ENCODE peak calls at places on chromosomes 16 and 17, in seven cellular contexts. One of them, this sample, is unnamed.

GRCh38 chr16:67388191-67388590 is 5.1 kb downstream of the TPPP3 start:
- DNase-seq in IMR-90: no peak
- DNase-seq in osteoblast: peak
- DNase-seq in dorsolateral prefrontal cortex: peak
- DNase-seq in CD8-positive, alpha-beta T cell: no peak
- DNase-seq in ovary: no peak
- DNase-seq in brain microvascular endothelial cell: no peak
- DNase-seq in this sample: no peak

GRCh38 chr17:50953831-50954601 is 87.9 kb upstream of the TOB1 start:
- DNase-seq in IMR-90: peak
- DNase-seq in osteoblast: peak
- DNase-seq in dorsolateral prefrontal cortex: peak
- DNase-seq in CD8-positive, alpha-beta T cell: no peak
- DNase-seq in ovary: peak
- DNase-seq in brain microvascular endothelial cell: peak
- DNase-seq in this sample: peak

GRCh38 chr17:82031303-82031884 is at the start of gene RAC3:
- DNase-seq in IMR-90: peak
- DNase-seq in osteoblast: peak
- DNase-seq in dorsolateral prefrontal cortex: no peak
- DNase-seq in CD8-positive, alpha-beta T cell: no peak
- DNase-seq in ovary: no peak
- DNase-seq in brain microvascular endothelial cell: no peak
- DNase-seq in this sample: peak

GRCh38 chr17:67011527-67012175 is 32.7 kb upstream of the CACNG1 start:
- DNase-seq in IMR-90: no peak
- DNase-seq in osteoblast: no peak
- DNase-seq in dorsolateral prefrontal cortex: no peak
- DNase-seq in CD8-positive, alpha-beta T cell: no peak
- DNase-seq in ovary: no peak
- DNase-seq in brain microvascular endothelial cell: no peak
- DNase-seq in this sample: no peak

GRCh38 chr16:50137268-50137667 is 15.8 kb upstream of the TENT4B start:
- DNase-seq in IMR-90: no peak
- DNase-seq in osteoblast: no peak
- DNase-seq in dorsolateral prefrontal cortex: no peak
- DNase-seq in CD8-positive, alpha-beta T cell: no peak
- DNase-seq in ovary: no peak
- DNase-seq in brain microvascular endothelial cell: no peak
- DNase-seq in this sample: no peak

GRCh38 chr17:11240041-11240801 is 792 bp upstream of the SHISA6 start:
- DNase-seq in IMR-90: no peak
- DNase-seq in osteoblast: peak
- DNase-seq in dorsolateral prefrontal cortex: peak
- DNase-seq in CD8-positive, alpha-beta T cell: no peak
- DNase-seq in ovary: no peak
- DNase-seq in brain microvascular endothelial cell: no peak
- DNase-seq in this sample: no peak

GRCh38 chr16:82657786-82658185 is 31.0 kb downstream of the CDH13 start:
- DNase-seq in IMR-90: no peak
- DNase-seq in osteoblast: no peak
- DNase-seq in dorsolateral prefrontal cortex: no peak
- DNase-seq in CD8-positive, alpha-beta T cell: no peak
- DNase-seq in ovary: no peak
- DNase-seq in brain microvascular endothelial cell: no peak
- DNase-seq in this sample: no peak

GRCh38 chr16:23847938-23848337 is 12.2 kb downstream of the PRKCB start:
- DNase-seq in IMR-90: no peak
- DNase-seq in osteoblast: no peak
- DNase-seq in dorsolateral prefrontal cortex: no peak
- DNase-seq in CD8-positive, alpha-beta T cell: peak
- DNase-seq in ovary: no peak
- DNase-seq in brain microvascular endothelial cell: no peak
- DNase-seq in this sample: no peak

GRCh38 chr16:24685539-24686432 is 43.7 kb upstream of the TNRC6A start:
- DNase-seq in IMR-90: peak
- DNase-seq in osteoblast: peak
- DNase-seq in dorsolateral prefrontal cortex: peak
- DNase-seq in CD8-positive, alpha-beta T cell: no peak
- DNase-seq in ovary: peak
- DNase-seq in brain microvascular endothelial cell: peak
- DNase-seq in this sample: peak

GRCh38 chr17:5184284-5184683 is 7.4 kb downstream of the ZNF594 start:
- DNase-seq in IMR-90: no peak
- DNase-seq in osteoblast: no peak
- DNase-seq in dorsolateral prefrontal cortex: no peak
- DNase-seq in CD8-positive, alpha-beta T cell: no peak
- DNase-seq in ovary: no peak
- DNase-seq in brain microvascular endothelial cell: no peak
- DNase-seq in this sample: no peak

GRCh38 chr16:21611178-21611545 is 11.8 kb downstream of the METTL9 start:
- DNase-seq in IMR-90: peak
- DNase-seq in osteoblast: no peak
- DNase-seq in dorsolateral prefrontal cortex: no peak
- DNase-seq in CD8-positive, alpha-beta T cell: no peak
- DNase-seq in ovary: no peak
- DNase-seq in brain microvascular endothelial cell: no peak
- DNase-seq in this sample: peak

GRCh38 chr17:35238817-35239216 is 4.1 kb upstream of the SLFN5 start:
- DNase-seq in IMR-90: peak
- DNase-seq in osteoblast: peak
- DNase-seq in dorsolateral prefrontal cortex: no peak
- DNase-seq in CD8-positive, alpha-beta T cell: no peak
- DNase-seq in ovary: no peak
- DNase-seq in brain microvascular endothelial cell: peak
- DNase-seq in this sample: peak

GRCh38 chr16:89981414-89981813 is 32.9 kb downstream of the DEF8 start:
- DNase-seq in IMR-90: no peak
- DNase-seq in osteoblast: peak
- DNase-seq in dorsolateral prefrontal cortex: no peak
- DNase-seq in CD8-positive, alpha-beta T cell: no peak
- DNase-seq in ovary: no peak
- DNase-seq in brain microvascular endothelial cell: no peak
- DNase-seq in this sample: no peak

GRCh38 chr17:57293077-57293476 is 36.8 kb downstream of the MSI2 start:
- DNase-seq in IMR-90: no peak
- DNase-seq in osteoblast: no peak
- DNase-seq in dorsolateral prefrontal cortex: no peak
- DNase-seq in CD8-positive, alpha-beta T cell: no peak
- DNase-seq in ovary: no peak
- DNase-seq in brain microvascular endothelial cell: peak
- DNase-seq in this sample: peak

GRCh38 chr16:426115-426905 is 861 bp downstream of the RAB11FIP3 start:
- DNase-seq in IMR-90: no peak
- DNase-seq in osteoblast: peak
- DNase-seq in dorsolateral prefrontal cortex: no peak
- DNase-seq in CD8-positive, alpha-beta T cell: no peak
- DNase-seq in ovary: no peak
- DNase-seq in brain microvascular endothelial cell: no peak
- DNase-seq in this sample: no peak

GRCh38 chr17:37131064-37131463 is 182.3 kb downstream of the AATF start:
- DNase-seq in IMR-90: peak
- DNase-seq in osteoblast: no peak
- DNase-seq in dorsolateral prefrontal cortex: no peak
- DNase-seq in CD8-positive, alpha-beta T cell: no peak
- DNase-seq in ovary: no peak
- DNase-seq in brain microvascular endothelial cell: no peak
- DNase-seq in this sample: peak

GRCh38 chr17:36937001-36937960 is at the start of gene LHX1:
- DNase-seq in IMR-90: no peak
- DNase-seq in osteoblast: peak
- DNase-seq in dorsolateral prefrontal cortex: no peak
- DNase-seq in CD8-positive, alpha-beta T cell: peak
- DNase-seq in ovary: no peak
- DNase-seq in brain microvascular endothelial cell: no peak
- DNase-seq in this sample: no peak

GRCh38 chr16:66502020-66502913 is 47.7 kb downstream of the TK2 start:
- DNase-seq in IMR-90: peak
- DNase-seq in osteoblast: peak
- DNase-seq in dorsolateral prefrontal cortex: peak
- DNase-seq in CD8-positive, alpha-beta T cell: no peak
- DNase-seq in ovary: peak
- DNase-seq in brain microvascular endothelial cell: no peak
- DNase-seq in this sample: peak

GRCh38 chr16:58127634-58128033 is 1.5 kb downstream of the CFAP20 start:
- DNase-seq in IMR-90: no peak
- DNase-seq in osteoblast: peak
- DNase-seq in dorsolateral prefrontal cortex: no peak
- DNase-seq in CD8-positive, alpha-beta T cell: no peak
- DNase-seq in ovary: no peak
- DNase-seq in brain microvascular endothelial cell: no peak
- DNase-seq in this sample: no peak

GRCh38 chr17:45247429-45248131 is 14.3 kb downstream of the SPATA32 start:
- DNase-seq in IMR-90: peak
- DNase-seq in osteoblast: peak
- DNase-seq in dorsolateral prefrontal cortex: peak
- DNase-seq in CD8-positive, alpha-beta T cell: peak
- DNase-seq in ovary: peak
- DNase-seq in brain microvascular endothelial cell: peak
- DNase-seq in this sample: peak

GRCh38 chr17:45248132-45248936 is 13.6 kb downstream of the SPATA32 start:
- DNase-seq in IMR-90: no peak
- DNase-seq in osteoblast: no peak
- DNase-seq in dorsolateral prefrontal cortex: no peak
- DNase-seq in CD8-positive, alpha-beta T cell: peak
- DNase-seq in ovary: no peak
- DNase-seq in brain microvascular endothelial cell: no peak
- DNase-seq in this sample: peak

GRCh38 chr17:45244725-45245656 is 16.9 kb downstream of the SPATA32 start:
- DNase-seq in IMR-90: no peak
- DNase-seq in osteoblast: no peak
- DNase-seq in dorsolateral prefrontal cortex: no peak
- DNase-seq in CD8-positive, alpha-beta T cell: no peak
- DNase-seq in ovary: peak
- DNase-seq in brain microvascular endothelial cell: no peak
- DNase-seq in this sample: no peak

GRCh38 chr17:45246338-45246737 is 15.6 kb downstream of the SPATA32 start:
- DNase-seq in IMR-90: no peak
- DNase-seq in osteoblast: no peak
- DNase-seq in dorsolateral prefrontal cortex: no peak
- DNase-seq in CD8-positive, alpha-beta T cell: no peak
- DNase-seq in ovary: peak
- DNase-seq in brain microvascular endothelial cell: no peak
- DNase-seq in this sample: no peak

GRCh38 chr17:45246861-45247428 is 14.9 kb downstream of the SPATA32 start:
- DNase-seq in IMR-90: peak
- DNase-seq in osteoblast: no peak
- DNase-seq in dorsolateral prefrontal cortex: no peak
- DNase-seq in CD8-positive, alpha-beta T cell: no peak
- DNase-seq in ovary: peak
- DNase-seq in brain microvascular endothelial cell: no peak
- DNase-seq in this sample: no peak
- H3K4me3 ChIP-seq in IMR-90: peak
- H3K4me3 ChIP-seq in osteoblast: peak
- H3K4me3 ChIP-seq in dorsolateral prefrontal cortex: peak
- H3K4me3 ChIP-seq in CD8-positive, alpha-beta T cell: peak
- H3K4me3 ChIP-seq in ovary: peak
- H3K4me3 ChIP-seq in brain microvascular endothelial cell: peak
- H3K4me3 ChIP-seq in this sample: peak

GRCh38 chr17:64507418-64507766 is 615 bp downstream of the CEP95 start:
- DNase-seq in IMR-90: peak
- DNase-seq in osteoblast: peak
- DNase-seq in dorsolateral prefrontal cortex: no peak
- DNase-seq in CD8-positive, alpha-beta T cell: peak
- DNase-seq in ovary: no peak
- DNase-seq in brain microvascular endothelial cell: peak
- DNase-seq in this sample: peak
- TF ChIP-seq CTCF in IMR-90: peak
- TF ChIP-seq CTCF in osteoblast: peak
- TF ChIP-seq CTCF in dorsolateral prefrontal cortex: peak
- TF ChIP-seq CTCF in CD8-positive, alpha-beta T cell: peak
- TF ChIP-seq CTCF in ovary: no peak
- TF ChIP-seq CTCF in brain microvascular endothelial cell: peak
- TF ChIP-seq CTCF in this sample: peak

GRCh38 chr17:2239882-2240430 is 63.6 kb downstream of the SMG6 start:
- DNase-seq in IMR-90: peak
- DNase-seq in osteoblast: peak
- DNase-seq in dorsolateral prefrontal cortex: no peak
- DNase-seq in CD8-positive, alpha-beta T cell: no peak
- DNase-seq in ovary: peak
- DNase-seq in brain microvascular endothelial cell: peak
- DNase-seq in this sample: peak
- H3K4me3 ChIP-seq in IMR-90: no peak
- H3K4me3 ChIP-seq in osteoblast: peak
- H3K4me3 ChIP-seq in dorsolateral prefrontal cortex: no peak
- H3K4me3 ChIP-seq in CD8-positive, alpha-beta T cell: no peak
- H3K4me3 ChIP-seq in ovary: no peak
- H3K4me3 ChIP-seq in brain microvascular endothelial cell: no peak
- H3K4me3 ChIP-seq in this sample: no peak

GRCh38 chr17:47945080-47945479 is 3.7 kb downstream of the PNPO start:
- DNase-seq in IMR-90: no peak
- DNase-seq in osteoblast: no peak
- DNase-seq in dorsolateral prefrontal cortex: peak
- DNase-seq in CD8-positive, alpha-beta T cell: peak
- DNase-seq in ovary: no peak
- DNase-seq in brain microvascular endothelial cell: no peak
- DNase-seq in this sample: no peak

GRCh38 chr17:47937915-47938314 is 3.5 kb upstream of the PNPO start:
- DNase-seq in IMR-90: no peak
- DNase-seq in osteoblast: no peak
- DNase-seq in dorsolateral prefrontal cortex: no peak
- DNase-seq in CD8-positive, alpha-beta T cell: no peak
- DNase-seq in ovary: no peak
- DNase-seq in brain microvascular endothelial cell: no peak
- DNase-seq in this sample: no peak

GRCh38 chr17:47942568-47942967 is 1.2 kb downstream of the PNPO start:
- DNase-seq in IMR-90: no peak
- DNase-seq in osteoblast: no peak
- DNase-seq in dorsolateral prefrontal cortex: no peak
- DNase-seq in CD8-positive, alpha-beta T cell: no peak
- DNase-seq in ovary: no peak
- DNase-seq in brain microvascular endothelial cell: no peak
- DNase-seq in this sample: no peak

GRCh38 chr17:47941998-47942490 is 673 bp downstream of the PNPO start:
- DNase-seq in IMR-90: no peak
- DNase-seq in osteoblast: no peak
- DNase-seq in dorsolateral prefrontal cortex: no peak
- DNase-seq in CD8-positive, alpha-beta T cell: no peak
- DNase-seq in ovary: no peak
- DNase-seq in brain microvascular endothelial cell: no peak
- DNase-seq in this sample: no peak

DNA sequence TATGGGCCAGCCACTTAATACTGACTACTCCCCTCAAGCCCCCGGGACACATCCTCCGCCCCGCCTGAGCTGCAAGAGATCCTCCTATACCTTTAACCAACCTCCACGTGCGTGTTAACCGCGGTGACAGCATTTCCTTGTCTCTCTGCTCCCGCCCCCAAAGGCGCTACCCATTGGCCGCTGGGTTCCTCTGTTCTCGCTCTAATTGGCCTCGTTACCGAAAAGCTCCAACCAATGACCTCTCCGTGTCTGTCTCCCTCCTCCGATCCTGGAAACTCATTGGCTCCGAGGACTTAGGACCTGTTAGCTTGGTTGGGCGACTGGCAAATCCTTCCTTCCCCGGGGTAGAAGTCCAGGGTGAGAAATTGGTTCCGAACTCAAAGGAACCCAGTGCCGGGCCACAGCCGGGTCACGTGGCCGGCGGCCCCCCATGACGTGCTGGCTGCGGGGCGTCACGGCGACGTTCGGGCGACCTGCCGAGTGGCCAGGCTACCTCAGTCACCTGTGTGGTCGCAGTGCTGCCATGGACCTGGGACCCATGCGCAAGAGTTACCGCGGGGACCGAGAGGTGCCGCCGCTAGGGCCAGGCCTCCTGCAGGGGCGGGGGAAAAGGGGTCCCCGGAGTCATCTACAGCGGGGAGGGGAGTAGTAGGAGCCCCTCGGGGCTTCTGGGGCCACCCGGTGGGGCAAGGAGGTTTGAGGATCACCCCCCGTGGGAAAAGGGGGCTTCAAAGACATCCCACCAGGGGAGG is at the start of gene PNPO:
- DNase-seq in IMR-90: peak
- DNase-seq in osteoblast: peak
- DNase-seq in dorsolateral prefrontal cortex: peak
- DNase-seq in CD8-positive, alpha-beta T cell: peak
- DNase-seq in ovary: peak
- DNase-seq in brain microvascular endothelial cell: peak
- DNase-seq in this sample: peak
- TF ChIP-seq CTCF in IMR-90: no peak
- TF ChIP-seq CTCF in osteoblast: no peak
- TF ChIP-seq CTCF in dorsolateral prefrontal cortex: no peak
- TF ChIP-seq CTCF in CD8-positive, alpha-beta T cell: no peak
- TF ChIP-seq CTCF in ovary: no peak
- TF ChIP-seq CTCF in brain microvascular endothelial cell: peak
- TF ChIP-seq CTCF in this sample: no peak

This sample was measured in choroid plexus epithelial cell.